ENCODE peak calls at places on chromosomes 7 and 10, in five cellular contexts. X is erythroblast, Q is right lobe of liver, A is body of pancreas, O is lower leg skin. U is an unnamed sample.
A peak's percentile ranks its signal among the peaks of the same experiment; 100 is the strongest.

GRCh38 chr7:43232376-43232775 is 119.9 kb downstream of the HECW1 start:
- DNase-seq in O (no peak), X (no peak), Q (no peak), A (no peak), U (no peak)

GRCh38 chr7:47873767-47874166 is 74.5 kb downstream of the PKD1L1 start:
- DNase-seq in Q (no peak), X (no peak), A (no peak), O (no peak), U (no peak)

GRCh38 chr7:137878333-137878961 is 31.7 kb upstream of the DGKI start:
- DNase-seq in A (peak; percentile 37), Q (peak; percentile 52), O (no peak), X (peak; percentile 61), U (no peak)

GRCh38 chr10:44865289-44865671 is 45.9 kb upstream of the TMEM72 start:
- DNase-seq in A (no peak), Q (no peak), O (no peak), X (no peak), U (no peak)

GRCh38 chr7:21314954-21315353 is 112.9 kb upstream of the SP4 start:
- DNase-seq in Q (no peak), X (no peak), A (no peak), O (no peak), U (no peak)

GRCh38 chr7:125814030-125814535 is 884.5 kb upstream of the POT1 start:
- DNase-seq in O (no peak), X (no peak), A (no peak), Q (no peak), U (no peak)

GRCh38 chr10:116713846-116714245 is 28.5 kb downstream of the HSPA12A start:
- DNase-seq in A (no peak), X (no peak), O (no peak), Q (no peak), U (no peak)

GRCh38 chr10:52443419-52444388 is 129.6 kb downstream of the DKK1 start:
- DNase-seq in X (no peak), O (no peak), A (no peak), Q (no peak), U (no peak)

GRCh38 chr7:82810558-82811259 is 352.0 kb downstream of the PCLO start:
- DNase-seq in O (peak; percentile 15), Q (no peak), X (peak; percentile 41), A (peak; percentile 26), U (peak; percentile 2)

GRCh38 chr7:143367972-143368371 is 5.5 kb upstream of the FAM131B start:
- DNase-seq in O (no peak), A (peak; percentile 64), Q (peak; percentile 51), X (no peak), U (peak; percentile 93)

GRCh38 chr7:88090671-88091070 is 129.2 kb downstream of the SRI start:
- DNase-seq in O (no peak), X (no peak), Q (no peak), A (no peak), U (no peak)

GRCh38 chr7:94060772-94061171 is 56.6 kb upstream of the BET1 start:
- DNase-seq in X (no peak), O (no peak), Q (no peak), A (no peak), U (peak; percentile 9)

GRCh38 chr10:124005991-124006392 is 87.4 kb downstream of the CHST15 start:
- DNase-seq in A (no peak), O (no peak), X (no peak), Q (no peak), U (no peak)

GRCh38 chr10:71939304-71939703 is 24.9 kb upstream of the CHST3 start:
- DNase-seq in A (no peak), O (no peak), Q (no peak), X (no peak), U (no peak)

GRCh38 chr10:5633166-5633565 is 33.2 kb downstream of the ASB13 start:
- DNase-seq in X (no peak), A (no peak), O (no peak), Q (no peak), U (no peak)

GRCh38 chr10:115981056-115981455 is 291.9 kb downstream of the GFRA1 start:
- DNase-seq in A (no peak), Q (no peak), O (no peak), X (no peak), U (no peak)

GRCh38 chr7:32347244-32347828 is 142.8 kb downstream of the LSM5 start:
- DNase-seq in X (peak; percentile 53), A (no peak), O (no peak), Q (no peak), U (no peak)

GRCh38 chr10:69503001-69503895 is 52.0 kb downstream of the TSPAN15 start:
- DNase-seq in Q (no peak), O (no peak), A (no peak), X (no peak), U (no peak)

GRCh38 chr10:72719941-72720592 is 28.1 kb downstream of the MCU start:
- DNase-seq in A (no peak), X (peak; percentile 6), O (no peak), Q (no peak), U (no peak)

GRCh38 chr7:107262857-107263256 is 94.1 kb downstream of the HBP1 start:
- DNase-seq in X (no peak), A (no peak), Q (no peak), O (no peak), U (no peak)

GRCh38 chr7:132518839-132519173 is 57.5 kb downstream of the PLXNA4 start:
- DNase-seq in Q (no peak), A (no peak), O (no peak), X (no peak), U (no peak)

GRCh38 chr10:3096149-3096548 is 28.8 kb downstream of the PFKP start:
- DNase-seq in X (no peak), A (no peak), Q (no peak), O (no peak), U (no peak)

GRCh38 chr10:69492091-69492745 is 41.0 kb downstream of the TSPAN15 start:
- DNase-seq in A (peak; percentile 4), O (no peak), X (no peak), Q (no peak), U (no peak)

GRCh38 chr7:151411551-151411950 is 1.7 kb upstream of the WDR86 start:
- DNase-seq in A (no peak), O (no peak), Q (peak; percentile 19), X (no peak), U (no peak)

GRCh38 chr7:151409555-151410404 is at the start of gene WDR86:
- DNase-seq in X (no peak), Q (peak; percentile 45), A (no peak), O (no peak), U (no peak)

GRCh38 chr7:151408839-151409554 is 841 bp downstream of the WDR86 start:
- DNase-seq in O (no peak), X (no peak), Q (peak; percentile 49), A (no peak), U (no peak)

GRCh38 chr7:151412318-151412717 is 2.5 kb upstream of the WDR86 start:
- DNase-seq in A (no peak), O (no peak), Q (peak; percentile 7), X (no peak), U (no peak)

DNA sequence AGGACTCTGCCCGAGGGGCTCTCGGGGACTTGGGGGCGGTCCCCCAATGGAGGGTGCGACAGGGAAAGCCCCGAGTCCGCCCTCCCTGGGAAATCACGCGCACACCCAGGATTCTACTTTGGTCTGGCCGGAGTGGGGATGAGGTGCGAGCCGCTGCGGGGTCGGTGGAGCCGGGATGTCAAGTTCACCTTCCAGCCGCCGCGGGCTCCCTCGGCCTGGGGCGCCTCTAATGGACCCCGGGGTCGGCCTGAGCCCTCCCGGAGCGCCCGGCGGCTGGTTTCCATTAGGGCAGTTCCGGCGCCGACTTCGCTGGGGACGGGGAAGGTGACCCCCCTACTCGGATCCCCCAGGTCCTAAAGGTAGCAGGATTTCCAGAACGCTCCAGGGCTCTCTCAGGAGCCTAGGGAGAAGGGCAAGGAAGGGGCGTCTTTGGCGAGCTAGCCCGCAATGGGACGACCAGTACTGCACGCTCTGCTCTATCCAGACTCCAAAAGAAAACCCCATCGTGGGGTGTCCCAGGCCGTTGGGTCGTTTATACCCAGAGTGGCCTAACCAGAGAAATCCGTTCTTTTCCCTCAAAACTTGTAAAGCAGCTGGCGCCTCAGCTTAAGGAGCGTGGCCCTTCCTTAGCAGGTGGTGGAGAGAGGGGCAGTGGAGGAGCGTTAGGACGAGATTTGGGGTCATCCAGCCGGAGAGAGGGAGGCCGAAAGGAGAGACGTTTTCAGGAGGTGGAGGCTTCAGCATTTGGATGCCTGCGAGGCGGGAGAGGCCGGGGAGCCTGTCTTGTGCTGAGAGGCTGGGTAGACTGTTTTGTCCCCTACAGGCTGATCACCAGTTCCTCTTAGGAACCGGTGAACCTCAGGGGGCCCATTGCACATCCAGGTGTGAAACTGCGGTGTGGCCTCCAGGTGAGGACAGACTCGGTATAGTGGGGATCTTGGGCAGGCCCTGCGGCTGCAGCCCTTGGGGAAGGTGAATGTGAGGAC is 860 bp upstream of the WDR86 start:
- DNase-seq in X (no peak), A (no peak), O (no peak), Q (peak; percentile 49), U (no peak)
- TF ChIP-seq POLR2A in X (no peak), A (no peak), O (no peak), Q (no peak), U (no peak)

DNA sequence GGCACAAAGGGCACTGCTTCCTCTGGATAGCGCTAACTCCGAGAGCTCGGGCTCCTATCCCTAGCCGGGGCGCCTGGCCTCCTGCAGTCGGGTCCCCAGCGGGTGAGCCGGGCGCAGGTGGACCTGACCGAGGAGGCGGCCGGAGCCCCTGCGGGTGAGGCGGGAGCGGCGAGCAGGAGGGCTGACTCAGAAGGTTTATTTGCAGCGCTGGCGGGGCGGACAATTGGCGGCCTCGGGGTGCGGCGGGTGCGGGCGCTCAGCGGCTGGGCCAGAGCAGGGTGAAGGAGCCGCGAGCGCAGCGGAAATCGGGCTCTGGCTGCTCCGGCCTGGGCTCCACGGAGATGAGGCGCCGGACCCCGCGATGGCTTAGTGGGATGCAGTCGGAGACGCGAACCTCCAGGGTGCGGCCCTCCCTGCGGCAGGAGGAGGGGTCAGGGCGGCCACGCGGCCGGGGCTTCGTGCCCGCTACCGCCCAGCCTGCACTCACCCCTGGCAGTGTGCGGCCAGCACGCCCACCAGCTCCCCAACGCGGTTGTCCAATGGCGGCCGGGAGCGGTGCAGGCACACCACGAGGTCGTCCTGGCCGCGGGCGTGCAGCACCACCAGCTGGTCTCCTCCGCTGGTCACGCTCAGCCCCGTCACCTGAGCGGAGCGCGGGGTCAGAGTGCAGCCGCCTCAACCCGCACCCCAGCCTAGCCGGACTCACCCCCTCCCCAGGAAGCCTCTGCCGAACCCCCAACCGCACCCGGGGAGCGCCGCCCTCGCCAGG is 16.1 kb downstream of the MYO1G start:
- DNase-seq in Q (no peak), X (no peak), A (peak; percentile 42), O (no peak), U (no peak)
- TF ChIP-seq POLR2A in Q (no peak), X (no peak), A (no peak), O (no peak), U (peak; percentile 10)

GRCh38 chr7:73839743-73840714 is 2.3 kb downstream of the METTL27 start:
- DNase-seq in X (no peak), A (no peak), Q (no peak), O (no peak), U (no peak)

GRCh38 chr7:73841689-73842247 is 548 bp downstream of the METTL27 start:
- DNase-seq in O (no peak), X (no peak), Q (no peak), A (no peak), U (no peak)

GRCh38 chr7:73844131-73844547 is 1.8 kb upstream of the METTL27 start:
- DNase-seq in Q (no peak), O (no peak), A (no peak), X (no peak), U (no peak)

GRCh38 chr7:73840715-73841379 is 1.5 kb downstream of the METTL27 start:
- DNase-seq in X (no peak), O (no peak), A (no peak), Q (no peak), U (no peak)

GRCh38 chr7:73842248-73842895 is at the start of gene METTL27:
- DNase-seq in X (peak; percentile 94), Q (peak; percentile 95), A (peak; percentile 97), O (peak; percentile 94), U (peak; percentile 94)
- TF ChIP-seq POLR2A in X (peak; percentile 36), Q (no peak), A (peak; percentile 89), O (peak; percentile 67), U (peak; percentile 65)

GRCh38 chr7:116955801-116956514 is 2.7 kb downstream of the ST7 start:
- DNase-seq in X (no peak), O (no peak), Q (no peak), A (peak; percentile 33), U (no peak)
- TF ChIP-seq POLR2A in X (no peak), O (no peak), Q (no peak), A (no peak), U (no peak)